ENCODE peak calls at places on chromosomes 11 and 22, in six cellular contexts. One of them, this sample, is unnamed. For H3K4me1, the result is how much of the 10 kb centered on the place peaks cover.

GRCh38 chr11:77508031-77508430 is 34.1 kb upstream of the PAK1 start:
- DNase-seq in PC-9: no peak
- DNase-seq in A549: no peak
- DNase-seq in IMR-90: no peak
- DNase-seq in fibroblast of lung: no peak
- DNase-seq in MM.1S: no peak
- DNase-seq in this sample: no peak

GRCh38 chr11:33948494-33948893 is 56.6 kb upstream of the LMO2 start:
- DNase-seq in PC-9: no peak
- DNase-seq in A549: no peak
- DNase-seq in IMR-90: no peak
- DNase-seq in fibroblast of lung: no peak
- DNase-seq in MM.1S: no peak
- DNase-seq in this sample: no peak

GRCh38 chr22:33023119-33023827 is 34.9 kb downstream of the SYN3 start:
- DNase-seq in PC-9: no peak
- DNase-seq in A549: no peak
- DNase-seq in IMR-90: no peak
- DNase-seq in fibroblast of lung: no peak
- DNase-seq in MM.1S: no peak
- DNase-seq in this sample: no peak

GRCh38 chr11:16278986-16279385 is 77.4 kb downstream of the SOX6 start:
- DNase-seq in PC-9: no peak
- DNase-seq in A549: no peak
- DNase-seq in IMR-90: no peak
- DNase-seq in fibroblast of lung: no peak
- DNase-seq in MM.1S: no peak
- DNase-seq in this sample: no peak

GRCh38 chr22:24876700-24877099 is 69.8 kb downstream of the LHFPL7 start:
- DNase-seq in PC-9: no peak
- DNase-seq in A549: no peak
- DNase-seq in IMR-90: no peak
- DNase-seq in fibroblast of lung: no peak
- DNase-seq in MM.1S: no peak
- DNase-seq in this sample: no peak

GRCh38 chr11:79860336-79860735 is 419.5 kb upstream of the TENM4 start:
- DNase-seq in PC-9: no peak
- DNase-seq in A549: no peak
- DNase-seq in IMR-90: no peak
- DNase-seq in fibroblast of lung: no peak
- DNase-seq in MM.1S: no peak
- DNase-seq in this sample: no peak

GRCh38 chr22:46069518-46070214 is 80.7 kb upstream of the PPARA start:
- DNase-seq in PC-9: peak
- DNase-seq in A549: no peak
- DNase-seq in IMR-90: peak
- DNase-seq in fibroblast of lung: peak
- DNase-seq in MM.1S: no peak
- DNase-seq in this sample: peak

GRCh38 chr22:32574957-32575893 is 100.6 kb downstream of the FBXO7 start:
- DNase-seq in PC-9: no peak
- DNase-seq in A549: no peak
- DNase-seq in IMR-90: no peak
- DNase-seq in fibroblast of lung: peak
- DNase-seq in MM.1S: no peak
- DNase-seq in this sample: no peak

GRCh38 chr11:65112551-65113360 is 1.1 kb downstream of the TM7SF2 start:
- DNase-seq in PC-9: peak
- DNase-seq in A549: peak
- DNase-seq in IMR-90: peak
- DNase-seq in fibroblast of lung: peak
- DNase-seq in MM.1S: peak
- DNase-seq in this sample: peak

GRCh38 chr11:61747389-61748285 is 4.8 kb upstream of the MYRF start:
- DNase-seq in PC-9: peak
- DNase-seq in A549: peak
- DNase-seq in IMR-90: peak
- DNase-seq in fibroblast of lung: peak
- DNase-seq in MM.1S: peak
- DNase-seq in this sample: peak

GRCh38 chr22:20418211-20418788 is 19.3 kb downstream of the SCARF2 start:
- DNase-seq in PC-9: peak
- DNase-seq in A549: peak
- DNase-seq in IMR-90: peak
- DNase-seq in fibroblast of lung: peak
- DNase-seq in MM.1S: peak
- DNase-seq in this sample: peak

GRCh38 chr11:128262463-128263345 is 324.7 kb downstream of the ETS1 start:
- DNase-seq in PC-9: no peak
- DNase-seq in A549: no peak
- DNase-seq in IMR-90: no peak
- DNase-seq in fibroblast of lung: no peak
- DNase-seq in MM.1S: no peak
- DNase-seq in this sample: no peak

GRCh38 chr11:110130642-110131238 is 37.5 kb downstream of the ZC3H12C start:
- DNase-seq in PC-9: no peak
- DNase-seq in A549: no peak
- DNase-seq in IMR-90: peak
- DNase-seq in fibroblast of lung: peak
- DNase-seq in MM.1S: no peak
- DNase-seq in this sample: peak

GRCh38 chr22:30813936-30814335 is 119.3 kb downstream of the OSBP2 start:
- DNase-seq in PC-9: peak
- DNase-seq in A549: no peak
- DNase-seq in IMR-90: no peak
- DNase-seq in fibroblast of lung: no peak
- DNase-seq in MM.1S: no peak
- DNase-seq in this sample: no peak

GRCh38 chr11:91981995-91982394 is 242.6 kb upstream of the FAT3 start:
- DNase-seq in PC-9: peak
- DNase-seq in A549: peak
- DNase-seq in IMR-90: peak
- DNase-seq in fibroblast of lung: peak
- DNase-seq in MM.1S: no peak
- DNase-seq in this sample: no peak

GRCh38 chr11:117199061-117199915 is at the start of gene TAGLN:
- DNase-seq in PC-9: peak
- DNase-seq in A549: no peak
- DNase-seq in IMR-90: peak
- DNase-seq in fibroblast of lung: peak
- DNase-seq in MM.1S: no peak
- DNase-seq in this sample: peak

GRCh38 chr22:46854125-46854870 is 91.8 kb downstream of the TBC1D22A start:
- DNase-seq in PC-9: no peak
- DNase-seq in A549: no peak
- DNase-seq in IMR-90: peak
- DNase-seq in fibroblast of lung: no peak
- DNase-seq in MM.1S: no peak
- DNase-seq in this sample: peak

GRCh38 chr11:494761-495536 is 12.1 kb downstream of the RNH1 start:
- DNase-seq in PC-9: no peak
- DNase-seq in A549: no peak
- DNase-seq in IMR-90: no peak
- DNase-seq in fibroblast of lung: no peak
- DNase-seq in MM.1S: no peak
- DNase-seq in this sample: no peak

GRCh38 chr22:20520093-20520511 is 12.7 kb downstream of the MED15 start:
- DNase-seq in PC-9: no peak
- DNase-seq in A549: no peak
- DNase-seq in IMR-90: peak
- DNase-seq in fibroblast of lung: peak
- DNase-seq in MM.1S: no peak
- DNase-seq in this sample: peak

GRCh38 chr11:125264091-125265022 is 99.8 kb downstream of the PKNOX2 start:
- DNase-seq in PC-9: no peak
- DNase-seq in A549: no peak
- DNase-seq in IMR-90: no peak
- DNase-seq in fibroblast of lung: no peak
- DNase-seq in MM.1S: no peak
- DNase-seq in this sample: no peak

GRCh38 chr22:48055185-48055584 is 1292.7 kb downstream of the TBC1D22A start:
- DNase-seq in PC-9: no peak
- DNase-seq in A549: no peak
- DNase-seq in IMR-90: no peak
- DNase-seq in fibroblast of lung: no peak
- DNase-seq in MM.1S: no peak
- DNase-seq in this sample: no peak

GRCh38 chr11:130448416-130449068 is at the start of gene ADAMTS15:
- DNase-seq in PC-9: peak
- DNase-seq in A549: peak
- DNase-seq in IMR-90: peak
- DNase-seq in fibroblast of lung: peak
- DNase-seq in MM.1S: peak
- DNase-seq in this sample: peak

DNA sequence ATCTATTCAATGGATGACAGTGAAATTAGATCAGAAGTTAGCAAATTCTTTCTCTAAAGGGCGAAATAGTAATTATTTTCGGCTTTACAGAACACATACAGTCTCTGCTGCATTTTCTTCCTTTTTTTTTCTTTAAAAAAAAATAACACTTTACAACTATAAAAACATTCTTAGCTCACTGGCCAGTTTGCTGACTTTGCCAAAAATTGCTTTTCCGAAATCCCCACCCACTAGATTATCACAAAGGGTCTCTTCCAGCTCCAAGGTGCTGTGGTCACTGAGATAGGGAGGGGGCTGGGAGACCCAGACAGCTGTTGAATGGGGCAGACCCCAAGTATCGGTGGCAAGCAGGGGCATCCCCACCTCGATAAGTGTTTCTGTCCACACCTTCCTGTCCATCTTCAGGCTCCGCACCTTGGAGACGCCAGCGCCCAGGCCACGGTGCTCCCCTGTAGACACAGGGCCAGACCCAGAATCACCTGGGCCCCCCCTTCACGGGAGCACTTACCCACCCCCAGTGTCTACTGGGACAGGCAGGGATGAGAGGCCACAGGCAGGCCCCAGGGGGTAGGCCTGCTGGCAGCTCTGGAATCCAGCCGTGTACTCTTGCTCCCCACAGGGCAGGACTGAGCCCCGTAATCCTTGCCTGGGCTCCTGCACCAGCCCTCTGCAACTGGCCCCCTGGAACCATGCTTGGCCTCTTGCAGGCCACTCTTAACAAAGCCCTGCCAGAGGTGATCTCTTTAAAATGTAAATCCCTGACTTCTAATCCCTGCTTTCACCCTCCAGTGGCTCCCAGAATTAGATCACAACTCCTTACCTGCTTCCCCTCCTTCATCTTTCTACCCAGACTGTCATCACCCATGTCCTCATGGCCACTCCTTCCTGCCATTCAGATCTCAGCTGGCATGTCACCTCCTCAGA is 31.5 kb upstream of the PDE2A start:
- DNase-seq in PC-9: no peak
- DNase-seq in A549: no peak
- DNase-seq in IMR-90: no peak
- DNase-seq in fibroblast of lung: no peak
- DNase-seq in MM.1S: no peak
- DNase-seq in this sample: no peak
- H3K4me1 ChIP-seq in PC-9: under half
- H3K4me1 ChIP-seq in A549: under half
- H3K4me1 ChIP-seq in IMR-90: under half
- H3K4me1 ChIP-seq in fibroblast of lung: under half
- H3K4me1 ChIP-seq in MM.1S: under half
- H3K4me1 ChIP-seq in this sample: under half

DNA sequence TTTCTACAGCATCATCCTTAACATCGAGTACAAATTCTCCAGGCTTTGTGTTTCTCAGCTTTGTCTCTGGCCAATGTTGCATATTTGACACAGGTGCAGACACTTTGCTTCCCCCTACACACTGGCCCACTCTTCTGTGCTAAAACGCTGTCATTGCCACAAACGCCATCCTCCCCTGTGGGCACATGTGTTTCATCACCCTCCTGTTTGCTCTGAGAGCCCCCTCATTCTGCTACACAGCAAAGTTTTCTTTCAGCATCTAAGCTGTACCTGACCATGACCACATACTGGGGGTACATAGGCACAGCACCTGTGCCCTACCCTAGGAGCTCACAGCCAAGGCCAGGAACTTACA is 8.0 kb upstream of the IGLL5 start:
- DNase-seq in PC-9: no peak
- DNase-seq in A549: no peak
- DNase-seq in IMR-90: no peak
- DNase-seq in fibroblast of lung: no peak
- DNase-seq in MM.1S: no peak
- DNase-seq in this sample: no peak
- H3K4me2 ChIP-seq in PC-9: no peak
- H3K4me2 ChIP-seq in A549: no peak
- H3K4me2 ChIP-seq in IMR-90: no peak
- H3K4me2 ChIP-seq in fibroblast of lung: no peak
- H3K4me2 ChIP-seq in MM.1S: peak
- H3K4me2 ChIP-seq in this sample: no peak

GRCh38 chr22:36374603-36375024 is 13.2 kb downstream of the MYH9 start:
- DNase-seq in PC-9: peak
- DNase-seq in A549: no peak
- DNase-seq in IMR-90: peak
- DNase-seq in fibroblast of lung: peak
- DNase-seq in MM.1S: no peak
- DNase-seq in this sample: peak

GRCh38 chr22:36376265-36376664 is 11.5 kb downstream of the MYH9 start:
- DNase-seq in PC-9: no peak
- DNase-seq in A549: no peak
- DNase-seq in IMR-90: no peak
- DNase-seq in fibroblast of lung: no peak
- DNase-seq in MM.1S: no peak
- DNase-seq in this sample: no peak

GRCh38 chr22:36373258-36373579 is 14.5 kb downstream of the MYH9 start:
- DNase-seq in PC-9: peak
- DNase-seq in A549: no peak
- DNase-seq in IMR-90: peak
- DNase-seq in fibroblast of lung: no peak
- DNase-seq in MM.1S: no peak
- DNase-seq in this sample: no peak

GRCh38 chr22:36377022-36377631 is 10.6 kb downstream of the MYH9 start:
- DNase-seq in PC-9: no peak
- DNase-seq in A549: no peak
- DNase-seq in IMR-90: no peak
- DNase-seq in fibroblast of lung: no peak
- DNase-seq in MM.1S: peak
- DNase-seq in this sample: no peak

GRCh38 chr22:36375071-36375980 is 12.4 kb downstream of the MYH9 start:
- DNase-seq in PC-9: no peak
- DNase-seq in A549: no peak
- DNase-seq in IMR-90: peak
- DNase-seq in fibroblast of lung: no peak
- DNase-seq in MM.1S: no peak
- DNase-seq in this sample: no peak
- H3K4me1 ChIP-seq in PC-9: half or more
- H3K4me1 ChIP-seq in A549: half or more
- H3K4me1 ChIP-seq in IMR-90: half or more
- H3K4me1 ChIP-seq in fibroblast of lung: half or more
- H3K4me1 ChIP-seq in MM.1S: half or more
- H3K4me1 ChIP-seq in this sample: half or more

DNA sequence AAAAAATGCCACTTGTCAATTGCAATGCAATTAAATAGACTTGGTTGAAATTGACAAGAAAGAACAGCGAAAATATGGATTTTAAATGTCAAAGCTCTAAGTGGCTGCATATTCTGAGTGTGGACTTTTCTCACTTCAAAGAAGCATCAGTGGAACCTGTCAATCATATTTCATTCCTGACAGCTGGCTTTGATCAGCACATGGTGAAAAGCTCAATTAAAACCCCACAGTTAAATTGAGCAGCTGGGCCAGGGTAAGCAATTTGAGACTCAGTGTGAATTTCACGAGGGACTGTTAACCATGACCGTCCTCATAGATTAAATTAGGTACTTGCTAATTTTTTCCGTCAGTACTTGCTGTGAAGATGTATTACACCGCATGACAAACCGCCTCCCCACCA is 11.1 kb upstream of the OR10D3 start:
- DNase-seq in PC-9: no peak
- DNase-seq in A549: no peak
- DNase-seq in IMR-90: no peak
- DNase-seq in fibroblast of lung: no peak
- DNase-seq in MM.1S: no peak
- DNase-seq in this sample: no peak
- H3K4me2 ChIP-seq in PC-9: no peak
- H3K4me2 ChIP-seq in A549: no peak
- H3K4me2 ChIP-seq in IMR-90: no peak
- H3K4me2 ChIP-seq in fibroblast of lung: no peak
- H3K4me2 ChIP-seq in MM.1S: no peak
- H3K4me2 ChIP-seq in this sample: no peak